ENCODE peak calls at places on chromosomes 3 and 15, in nine cellular contexts. B, V, J, T, Z, R, S, W and M are unnamed samples.

GRCh38 chr3:7744850-7745249 is 756.8 kb upstream of the LMCD1 start:
- DNase-seq in B (no peak), V (no peak), J (no peak), T (no peak), Z (no peak), R (no peak), S (no peak), W (no peak), M (no peak)

GRCh38 chr3:14822875-14823807 is 4.4 kb downstream of the FGD5 start:
- DNase-seq in B (no peak), V (no peak), J (no peak), T (no peak), Z (no peak), R (no peak), S (no peak), W (no peak), M (no peak)

GRCh38 chr3:120144267-120144666 is 50.0 kb upstream of the GSK3B start:
- DNase-seq in B (no peak), V (peak), J (no peak), T (no peak), Z (no peak), R (no peak), S (no peak), W (peak), M (no peak)

GRCh38 chr3:42061042-42061710 is 30.0 kb upstream of the TRAK1 start:
- DNase-seq in B (no peak), V (no peak), J (no peak), T (no peak), Z (no peak), R (no peak), S (no peak), W (no peak), M (no peak)

GRCh38 chr15:101091080-101092017 is 160.5 kb downstream of the CHSY1 start:
- DNase-seq in B (no peak), V (peak), J (no peak), T (peak), Z (no peak), R (no peak), S (no peak), W (peak), M (no peak)

GRCh38 chr15:89928421-89928820 is 15.7 kb upstream of the ARPIN start:
- DNase-seq in B (no peak), V (no peak), J (no peak), T (no peak), Z (no peak), R (no peak), S (no peak), W (peak), M (no peak)

GRCh38 chr3:12579456-12579855 is 22.6 kb downstream of the MKRN2 start:
- DNase-seq in B (no peak), V (no peak), J (no peak), T (no peak), Z (no peak), R (no peak), S (no peak), W (no peak), M (no peak)

GRCh38 chr15:92751528-92751927 is 96.0 kb upstream of the FAM174B start:
- DNase-seq in B (no peak), V (no peak), J (no peak), T (no peak), Z (no peak), R (no peak), S (no peak), W (no peak), M (no peak)

GRCh38 chr3:105836533-105836932 is 32.3 kb downstream of the CBLB start:
- DNase-seq in B (no peak), V (peak), J (no peak), T (no peak), Z (no peak), R (no peak), S (no peak), W (peak), M (no peak)

GRCh38 chr15:65344214-65344908 is 33.4 kb downstream of the IGDCC3 start:
- DNase-seq in B (no peak), V (no peak), J (no peak), T (no peak), Z (no peak), R (no peak), S (no peak), W (no peak), M (no peak)

GRCh38 chr15:74387988-74388955 is 20.8 kb upstream of the CYP11A1 start:
- DNase-seq in B (peak), V (no peak), J (no peak), T (no peak), Z (no peak), R (no peak), S (no peak), W (peak), M (no peak)

GRCh38 chr3:52532838-52533622 is 627 bp downstream of the NT5DC2 start:
- DNase-seq in B (peak), V (no peak), J (no peak), T (peak), Z (no peak), R (no peak), S (no peak), W (no peak), M (no peak)

GRCh38 chr15:40984963-40985362 is 31.7 kb downstream of the CHAC1 start:
- DNase-seq in B (no peak), V (peak), J (no peak), T (no peak), Z (no peak), R (no peak), S (peak), W (no peak), M (no peak)

GRCh38 chr15:37824717-37825382 is 109.6 kb upstream of the TMCO5A start:
- DNase-seq in B (no peak), V (peak), J (peak), T (peak), Z (no peak), R (no peak), S (no peak), W (peak), M (no peak)

GRCh38 chr15:40766194-40766830 is 2.4 kb downstream of the GCHFR start:
- DNase-seq in B (no peak), V (peak), J (no peak), T (no peak), Z (no peak), R (no peak), S (no peak), W (no peak), M (no peak)

GRCh38 chr15:67715166-67715565 is 110.1 kb upstream of the SKOR1 start:
- DNase-seq in B (no peak), V (no peak), J (no peak), T (no peak), Z (no peak), R (no peak), S (no peak), W (no peak), M (no peak)

GRCh38 chr3:5197022-5197421 is 9.5 kb downstream of the EDEM1 start:
- DNase-seq in B (no peak), V (peak), J (no peak), T (no peak), Z (no peak), R (no peak), S (no peak), W (no peak), M (no peak)

GRCh38 chr3:64216706-64217105 is 8.6 kb downstream of the PRICKLE2 start:
- DNase-seq in B (no peak), V (peak), J (no peak), T (peak), Z (no peak), R (peak), S (no peak), W (no peak), M (no peak)

GRCh38 chr3:172296975-172297332 is 151.3 kb downstream of the GHSR start:
- DNase-seq in B (no peak), V (no peak), J (no peak), T (no peak), Z (no peak), R (no peak), S (no peak), W (no peak), M (no peak)

GRCh38 chr3:143168518-143169192 is 49.1 kb downstream of the CHST2 start:
- DNase-seq in B (no peak), V (peak), J (no peak), T (no peak), Z (no peak), R (no peak), S (no peak), W (no peak), M (no peak)

GRCh38 chr15:80861776-80862175 is 82.6 kb downstream of the CEMIP start:
- DNase-seq in B (no peak), V (peak), J (no peak), T (no peak), Z (no peak), R (no peak), S (no peak), W (no peak), M (no peak)

GRCh38 chr3:64600246-64600645 is 87.6 kb downstream of the ADAMTS9 start:
- DNase-seq in B (no peak), V (no peak), J (no peak), T (no peak), Z (no peak), R (no peak), S (no peak), W (no peak), M (no peak)

GRCh38 chr3:60053518-60054265 is 1003.9 kb upstream of the CFAP20DC start:
- DNase-seq in B (no peak), V (peak), J (no peak), T (no peak), Z (no peak), R (no peak), S (no peak), W (no peak), M (no peak)

GRCh38 chr15:84981711-84982300 is at the start of gene PDE8A:
- DNase-seq in B (no peak), V (peak), J (no peak), T (peak), Z (no peak), R (peak), S (no peak), W (no peak), M (no peak)

GRCh38 chr3:56616479-56617006 is 59.6 kb downstream of the CCDC66 start:
- DNase-seq in B (no peak), V (no peak), J (no peak), T (no peak), Z (no peak), R (no peak), S (no peak), W (no peak), M (no peak)

GRCh38 chr3:111801697-111802655 is 57.1 kb upstream of the PHLDB2 start:
- DNase-seq in B (no peak), V (peak), J (no peak), T (no peak), Z (no peak), R (no peak), S (no peak), W (no peak), M (no peak)

GRCh38 chr3:54889731-54890130 is 38.1 kb downstream of the LRTM1 start:
- DNase-seq in B (no peak), V (no peak), J (no peak), T (no peak), Z (no peak), R (no peak), S (no peak), W (no peak), M (no peak)

GRCh38 chr3:44079916-44080315 is 161.8 kb upstream of the TOPAZ1 start:
- DNase-seq in B (no peak), V (no peak), J (no peak), T (no peak), Z (no peak), R (no peak), S (no peak), W (no peak), M (no peak)

GRCh38 chr3:47000198-47000815 is 20.8 kb downstream of the NBEAL2 start:
- DNase-seq in B (no peak), V (peak), J (no peak), T (no peak), Z (no peak), R (no peak), S (no peak), W (no peak), M (no peak)

GRCh38 chr15:61720197-61720596 is 340.1 kb downstream of the VPS13C start:
- DNase-seq in B (no peak), V (no peak), J (no peak), T (no peak), Z (no peak), R (no peak), S (no peak), W (no peak), M (no peak)
- H3K27ac ChIP-seq in B (peak), V (no peak), J (no peak), T (no peak), Z (no peak), R (no peak), S (no peak), W (no peak), M (no peak)

GRCh38 chr3:110180733-110181132 is 843.4 kb upstream of the DPPA4 start:
- DNase-seq in B (no peak), V (peak), J (no peak), T (no peak), Z (no peak), R (no peak), S (no peak), W (no peak), M (no peak)
- H3K4me3 ChIP-seq in B (no peak), V (no peak), J (no peak), T (no peak), Z (no peak), R (no peak), S (peak), W (no peak), M (no peak)

DNA sequence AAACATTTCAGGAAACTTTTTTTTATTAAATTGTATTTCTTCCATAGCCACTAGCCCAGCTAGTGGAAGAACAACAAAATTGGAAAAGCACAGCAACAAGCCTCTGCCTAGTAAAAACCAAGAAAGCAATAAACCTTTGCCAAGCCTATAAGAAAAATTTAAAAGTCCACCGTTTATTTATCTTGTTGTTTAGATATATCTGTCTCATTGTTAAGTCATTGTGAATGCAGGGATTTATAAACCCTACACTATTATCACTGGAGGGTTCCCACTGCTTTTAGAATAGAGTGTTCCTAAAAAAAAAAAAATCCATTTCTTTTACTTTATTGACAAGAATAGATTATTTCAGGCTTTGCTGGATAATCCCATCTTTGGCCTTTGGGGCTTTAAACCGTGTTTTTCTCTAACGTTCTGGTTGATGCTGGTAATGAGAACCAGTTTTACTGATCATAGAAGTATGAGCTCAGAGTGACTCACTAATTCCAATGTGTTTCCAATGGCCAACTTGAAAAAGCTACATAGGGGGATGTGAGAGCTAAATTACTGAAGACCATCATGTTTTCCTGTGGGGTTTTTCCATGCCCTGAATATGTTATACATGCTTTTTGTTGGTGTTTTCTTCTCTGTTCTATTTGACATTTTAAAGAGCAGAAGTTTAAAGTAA is 634.1 kb downstream of the RBMS3 start:
- DNase-seq in B (no peak), V (peak), J (peak), T (no peak), Z (no peak), R (no peak), S (no peak), W (no peak), M (no peak)
- H3K27ac ChIP-seq in B (peak), V (no peak), J (no peak), T (no peak), Z (no peak), R (no peak), S (peak), W (no peak), M (peak)

GRCh38 chr3:195271859-195272243 is 892 bp upstream of the XXYLT1 start:
- DNase-seq in B (no peak), V (no peak), J (no peak), T (no peak), Z (no peak), R (no peak), S (no peak), W (no peak), M (no peak)
- H3K4me3 ChIP-seq in B (peak), V (peak), J (peak), T (peak), Z (peak), R (peak), S (peak), W (peak), M (peak)

GRCh38 chr3:81696090-81696489 is 65.4 kb downstream of the GBE1 start:
- DNase-seq in B (no peak), V (no peak), J (no peak), T (no peak), Z (no peak), R (no peak), S (no peak), W (no peak), M (no peak)

GRCh38 chr3:81689617-81690016 is 71.8 kb downstream of the GBE1 start:
- DNase-seq in B (no peak), V (no peak), J (no peak), T (no peak), Z (no peak), R (no peak), S (no peak), W (no peak), M (no peak)

GRCh38 chr3:81695302-81695701 is 66.1 kb downstream of the GBE1 start:
- DNase-seq in B (no peak), V (no peak), J (no peak), T (no peak), Z (no peak), R (no peak), S (no peak), W (no peak), M (no peak)

GRCh38 chr3:81692766-81693165 is 68.7 kb downstream of the GBE1 start:
- DNase-seq in B (no peak), V (no peak), J (no peak), T (no peak), Z (no peak), R (no peak), S (no peak), W (no peak), M (no peak)
- H3K27ac ChIP-seq in B (no peak), V (no peak), J (no peak), T (no peak), Z (no peak), R (no peak), S (no peak), W (no peak), M (no peak)

DNA sequence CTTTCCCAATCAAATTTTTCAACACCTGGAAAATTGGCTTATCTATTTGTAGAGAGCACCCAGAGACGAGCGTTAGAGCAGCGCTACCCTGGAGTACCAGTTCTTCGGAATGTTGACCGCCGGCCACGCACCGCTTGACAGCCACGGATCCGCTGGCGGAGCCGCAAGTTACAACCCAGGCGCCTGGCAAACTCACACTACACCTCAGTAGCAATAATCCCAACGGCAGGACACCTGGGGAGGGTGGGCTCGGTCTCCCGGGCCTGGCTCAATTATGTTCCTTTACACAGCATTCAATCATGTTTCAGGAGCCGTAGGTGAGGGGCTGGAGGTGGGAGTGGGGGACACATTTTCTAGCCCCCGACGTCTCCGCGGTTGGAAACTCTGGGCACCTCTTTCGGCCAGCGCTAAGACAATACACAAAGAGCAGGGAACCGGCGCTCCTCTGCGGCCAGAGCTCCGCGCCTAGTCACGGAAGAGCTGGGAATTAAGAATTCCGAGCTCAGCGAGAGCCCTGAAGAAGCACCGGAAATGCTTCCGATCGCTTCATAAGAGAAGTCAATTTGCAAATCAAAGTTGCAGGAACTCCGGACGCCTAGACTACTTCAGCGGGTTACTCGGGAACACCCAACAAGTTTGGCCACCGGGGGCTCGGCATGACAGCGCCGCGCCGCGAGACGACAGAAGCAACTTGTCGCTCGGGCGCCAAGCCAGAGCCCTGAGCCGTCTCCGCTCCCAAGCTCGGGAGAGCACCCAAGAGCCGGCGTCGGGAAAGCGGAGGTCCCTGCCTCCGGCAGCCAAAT is 1.0 kb downstream of the MB21D2 start:
- DNase-seq in B (peak), V (peak), J (no peak), T (peak), Z (no peak), R (peak), S (no peak), W (peak), M (no peak)
- H3K4me3 ChIP-seq in B (peak), V (peak), J (peak), T (peak), Z (peak), R (peak), S (peak), W (peak), M (peak)